ENCODE peak calls at places on chromosomes 1 and 21, in eight cellular contexts. One of them, this sample, is unnamed.

GRCh38 chr1:5914676-5915285 is 77.4 kb downstream of the NPHP4 start:
- DNase-seq in T47D: no peak
- DNase-seq in NCI-H2081: no peak
- DNase-seq in H54: no peak
- DNase-seq in NCI-H2227 treated with DMSO at 0.1 percent for 48 hours: no peak
- DNase-seq in stimulated activated CD8-positive, alpha-beta memory T cell treated with anti-CD3 and anti-CD28 coated beads, Interleukin-2, amount 100 ng/mL, for 1 hour: no peak
- DNase-seq in NCI-H2107: no peak
- DNase-seq in psoas muscle: no peak
- DNase-seq in this sample: peak

GRCh38 chr1:145961425-145962156 is 2.8 kb downstream of the ANKRD34A start:
- DNase-seq in stimulated activated CD8-positive, alpha-beta memory T cell treated with anti-CD3 and anti-CD28 coated beads, Interleukin-2, amount 100 ng/mL, for 1 hour: no peak
- DNase-seq in NCI-H2107: no peak
- DNase-seq in H54: no peak
- DNase-seq in NCI-H2227 treated with DMSO at 0.1 percent for 48 hours: peak
- DNase-seq in NCI-H2081: peak
- DNase-seq in T47D: peak
- DNase-seq in psoas muscle: peak
- DNase-seq in this sample: peak

GRCh38 chr1:221777434-221778072 is 35.7 kb upstream of the DUSP10 start:
- DNase-seq in T47D: no peak
- DNase-seq in NCI-H2227 treated with DMSO at 0.1 percent for 48 hours: no peak
- DNase-seq in NCI-H2107: no peak
- DNase-seq in stimulated activated CD8-positive, alpha-beta memory T cell treated with anti-CD3 and anti-CD28 coated beads, Interleukin-2, amount 100 ng/mL, for 1 hour: no peak
- DNase-seq in H54: no peak
- DNase-seq in NCI-H2081: no peak
- DNase-seq in psoas muscle: no peak
- DNase-seq in this sample: no peak

GRCh38 chr21:46009951-46010655 is 28.5 kb downstream of the COL6A1 start:
- DNase-seq in NCI-H2081: no peak
- DNase-seq in NCI-H2227 treated with DMSO at 0.1 percent for 48 hours: no peak
- DNase-seq in NCI-H2107: no peak
- DNase-seq in psoas muscle: no peak
- DNase-seq in H54: no peak
- DNase-seq in T47D: no peak
- DNase-seq in stimulated activated CD8-positive, alpha-beta memory T cell treated with anti-CD3 and anti-CD28 coated beads, Interleukin-2, amount 100 ng/mL, for 1 hour: no peak
- DNase-seq in this sample: no peak

GRCh38 chr1:21939650-21940374 is 2.7 kb upstream of the HSPG2 start:
- DNase-seq in psoas muscle: peak
- DNase-seq in NCI-H2107: no peak
- DNase-seq in T47D: no peak
- DNase-seq in NCI-H2081: no peak
- DNase-seq in stimulated activated CD8-positive, alpha-beta memory T cell treated with anti-CD3 and anti-CD28 coated beads, Interleukin-2, amount 100 ng/mL, for 1 hour: no peak
- DNase-seq in H54: no peak
- DNase-seq in NCI-H2227 treated with DMSO at 0.1 percent for 48 hours: no peak
- DNase-seq in this sample: peak

GRCh38 chr1:246153796-246154212 is 353.3 kb downstream of the SMYD3 start:
- DNase-seq in psoas muscle: no peak
- DNase-seq in NCI-H2081: no peak
- DNase-seq in T47D: no peak
- DNase-seq in NCI-H2227 treated with DMSO at 0.1 percent for 48 hours: no peak
- DNase-seq in stimulated activated CD8-positive, alpha-beta memory T cell treated with anti-CD3 and anti-CD28 coated beads, Interleukin-2, amount 100 ng/mL, for 1 hour: no peak
- DNase-seq in NCI-H2107: no peak
- DNase-seq in H54: no peak
- DNase-seq in this sample: no peak

GRCh38 chr21:33540711-33541104 is 1.2 kb downstream of the GART start:
- DNase-seq in psoas muscle: no peak
- DNase-seq in NCI-H2107: no peak
- DNase-seq in T47D: no peak
- DNase-seq in NCI-H2081: no peak
- DNase-seq in H54: no peak
- DNase-seq in stimulated activated CD8-positive, alpha-beta memory T cell treated with anti-CD3 and anti-CD28 coated beads, Interleukin-2, amount 100 ng/mL, for 1 hour: no peak
- DNase-seq in NCI-H2227 treated with DMSO at 0.1 percent for 48 hours: no peak
- DNase-seq in this sample: no peak

GRCh38 chr1:97489834-97490233 is 431.0 kb downstream of the DPYD start:
- DNase-seq in psoas muscle: no peak
- DNase-seq in NCI-H2107: no peak
- DNase-seq in T47D: no peak
- DNase-seq in NCI-H2227 treated with DMSO at 0.1 percent for 48 hours: no peak
- DNase-seq in H54: no peak
- DNase-seq in NCI-H2081: no peak
- DNase-seq in stimulated activated CD8-positive, alpha-beta memory T cell treated with anti-CD3 and anti-CD28 coated beads, Interleukin-2, amount 100 ng/mL, for 1 hour: no peak
- DNase-seq in this sample: no peak